ENCODE peak calls at places on chromosomes 7 and 10, in six cellular contexts. P, D, T, N, R and J are unnamed samples.

GRCh38 chr7:27112960-27113949 is 10.8 kb upstream of the HOXA2 start:
- DNase-seq in N (peak), P (peak), D (no peak), T (peak), R (no peak), J (no peak)

GRCh38 chr7:108589874-108590273 is 20.2 kb downstream of the DNAJB9 start:
- DNase-seq in R (no peak), N (no peak), P (no peak), T (no peak), D (no peak), J (no peak)

GRCh38 chr10:11286261-11286989 is 268.8 kb downstream of the CELF2 start:
- DNase-seq in T (no peak), P (no peak), N (no peak), R (no peak), D (peak), J (no peak)

GRCh38 chr10:111504376-111504775 is 427.5 kb downstream of the ADRA2A start:
- DNase-seq in D (no peak), N (no peak), P (no peak), T (no peak), R (no peak), J (no peak)

GRCh38 chr10:118523775-118524174 is 71.7 kb downstream of the PRLHR start:
- DNase-seq in P (no peak), R (no peak), N (no peak), T (no peak), D (no peak), J (no peak)

GRCh38 chr7:87599336-87599735 is 1.3 kb downstream of the ABCB1 start:
- DNase-seq in R (peak), T (no peak), D (peak), N (no peak), P (no peak), J (peak)

GRCh38 chr7:111953611-111954010 is 252.6 kb downstream of the DOCK4 start:
- DNase-seq in P (no peak), D (peak), N (no peak), R (peak), T (no peak), J (peak)

GRCh38 chr10:3887404-3887803 is 102.4 kb upstream of the KLF6 start:
- DNase-seq in P (no peak), T (no peak), D (no peak), R (no peak), N (no peak), J (no peak)

GRCh38 chr7:132830941-132831340 is 250.9 kb downstream of the CHCHD3 start:
- DNase-seq in D (no peak), P (no peak), R (no peak), T (no peak), N (no peak), J (no peak)

GRCh38 chr7:38330861-38331709 is 57.6 kb upstream of the TARP start:
- DNase-seq in D (no peak), R (no peak), T (no peak), P (no peak), N (peak), J (peak)

GRCh38 chr7:38334163-38334562 is 60.7 kb upstream of the TARP start:
- DNase-seq in R (no peak), D (no peak), T (no peak), N (no peak), P (no peak), J (no peak)

GRCh38 chr7:38330048-38330447 is 56.6 kb upstream of the TARP start:
- DNase-seq in N (no peak), D (no peak), R (no peak), T (no peak), P (no peak), J (no peak)

GRCh38 chr7:38335490-38336135 is 62.2 kb upstream of the TARP start:
- DNase-seq in R (peak), N (peak), D (peak), P (peak), T (peak), J (peak)

DNA sequence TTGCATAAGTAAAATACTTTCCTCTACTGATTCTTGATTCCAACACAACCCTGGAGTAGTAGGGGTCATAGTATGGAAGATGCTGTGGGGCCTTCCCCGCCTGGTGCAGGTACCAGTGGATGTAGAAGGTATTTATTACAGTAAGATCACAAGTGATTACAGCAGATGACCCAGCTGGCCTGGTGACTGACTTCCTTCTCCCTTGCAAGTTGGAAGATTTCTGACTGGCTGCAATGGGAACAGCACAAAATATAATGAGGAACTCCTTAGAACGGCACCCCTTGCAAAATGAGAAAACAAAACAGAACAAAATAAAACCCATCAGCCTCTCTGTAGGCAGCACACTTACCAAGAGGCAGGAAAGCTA is 61.7 kb upstream of the TARP start:
- DNase-seq in T (no peak), P (no peak), N (no peak), D (no peak), R (no peak), J (no peak)
- TF ChIP-seq MYC in T (no peak), P (no peak), N (no peak), D (no peak), R (no peak), J (no peak)

GRCh38 chr7:128832880-128833147 is 2.6 kb downstream of the FLNC start:
- DNase-seq in N (no peak), T (no peak), P (no peak), D (no peak), R (no peak), J (no peak)

GRCh38 chr7:128829391-128830166 is 627 bp upstream of the FLNC start:
- DNase-seq in P (no peak), R (no peak), D (no peak), N (peak), T (peak), J (peak)

GRCh38 chr7:128830231-128831177 is at the start of gene FLNC:
- DNase-seq in R (no peak), P (no peak), N (peak), D (no peak), T (peak), J (peak)

GRCh38 chr7:128831994-128832879 is 2.0 kb downstream of the FLNC start:
- DNase-seq in D (no peak), T (peak), N (peak), P (no peak), R (no peak), J (peak)

GRCh38 chr7:128831178-128831993 is 1.2 kb downstream of the FLNC start:
- DNase-seq in N (peak), R (no peak), T (peak), D (no peak), P (no peak), J (peak)
- TF ChIP-seq POLR2A in N (peak), R (no peak), T (no peak), D (no peak), P (no peak), J (peak)

GRCh38 chr10:43399911-43400310 is 9.1 kb downstream of the HNRNPF start:
- DNase-seq in D (no peak), P (no peak), T (no peak), N (no peak), R (no peak), J (no peak)
- TF ChIP-seq MAX in D (no peak), P (no peak), T (no peak), N (no peak), R (no peak), J (no peak)

DNA sequence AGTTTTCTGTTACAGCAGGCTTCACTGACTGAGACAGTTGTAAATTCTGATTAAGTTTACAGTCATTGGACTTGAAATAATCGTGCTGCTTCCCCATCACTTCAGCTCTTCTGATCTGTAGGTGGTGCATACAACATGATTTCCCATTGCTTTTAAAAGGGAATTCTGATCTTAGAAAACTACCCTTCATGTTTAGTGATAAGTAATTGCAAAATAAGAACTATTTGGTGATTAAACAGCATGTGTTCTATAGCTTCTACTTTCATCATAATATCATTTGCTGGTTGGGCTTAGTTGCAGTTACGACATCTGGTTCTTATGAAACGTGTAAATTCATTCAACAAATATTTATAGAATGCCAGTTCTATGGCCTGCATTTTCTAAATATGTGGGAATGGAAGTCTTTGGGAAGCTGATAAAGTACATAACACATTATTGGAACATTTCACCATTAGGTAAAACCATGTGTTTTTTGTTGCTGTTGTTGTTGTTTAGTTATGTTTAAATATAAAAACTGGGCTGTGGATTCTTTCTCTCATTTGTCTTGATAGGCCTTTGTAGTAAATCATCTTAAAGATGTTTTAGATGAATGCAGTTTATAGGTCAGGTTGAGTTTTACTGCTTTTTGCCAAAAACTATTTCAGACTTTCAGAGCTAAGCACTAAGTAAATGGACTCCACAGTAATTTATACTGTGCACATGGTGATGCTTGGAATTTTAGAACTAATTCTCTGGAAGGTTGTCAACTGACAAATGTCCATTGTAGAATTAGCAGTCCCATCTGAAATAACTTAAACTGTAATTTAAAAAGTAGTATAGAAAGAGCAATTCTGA is 13.1 kb downstream of the GNAI1 start:
- DNase-seq in N (no peak), P (no peak), T (no peak), R (no peak), D (no peak), J (no peak)
- TF ChIP-seq MYC in N (no peak), P (no peak), T (no peak), R (no peak), D (no peak), J (no peak)